ENCODE peak calls at places on chromosomes 13 and 19, in four cellular contexts. One of them, this sample, is unnamed.

GRCh38 chr13:62293081-62293480 is 877.4 kb upstream of the PCDH20 start:
- DNase-seq in Karpas-422: no peak
- DNase-seq in PC-9: no peak
- DNase-seq in IMR-90: peak; percentile 23
- DNase-seq in this sample: no peak

GRCh38 chr19:49852631-49853126 is 1.7 kb downstream of the PTOV1 start:
- DNase-seq in Karpas-422: peak; percentile 57
- DNase-seq in PC-9: no peak
- DNase-seq in IMR-90: peak; percentile 22
- DNase-seq in this sample: no peak

GRCh38 chr19:55210120-55210493 is 806 bp upstream of the PTPRH start:
- DNase-seq in Karpas-422: no peak
- DNase-seq in IMR-90: peak; percentile 98
- DNase-seq in PC-9: peak; percentile 73
- DNase-seq in this sample: peak; percentile 60

GRCh38 chr19:3683866-3684816 is 16.1 kb downstream of the PIP5K1C start:
- DNase-seq in IMR-90: peak; percentile 31
- DNase-seq in PC-9: no peak
- DNase-seq in Karpas-422: no peak
- DNase-seq in this sample: no peak

GRCh38 chr19:12884926-12885748 is 1.9 kb downstream of the KLF1 start:
- DNase-seq in PC-9: peak; percentile 97
- DNase-seq in Karpas-422: peak; percentile 95
- DNase-seq in IMR-90: peak; percentile 28
- DNase-seq in this sample: peak; percentile 94

GRCh38 chr19:31266731-31267130 is 82.5 kb downstream of the TSHZ3 start:
- DNase-seq in PC-9: no peak
- DNase-seq in IMR-90: no peak
- DNase-seq in Karpas-422: no peak
- DNase-seq in this sample: no peak

GRCh38 chr19:12052571-12053169 is at the start of gene ZNF878:
- DNase-seq in Karpas-422: peak; percentile 95
- DNase-seq in PC-9: peak; percentile 86
- DNase-seq in IMR-90: peak; percentile 85
- DNase-seq in this sample: no peak

GRCh38 chr13:27171244-27171829 is at the start of gene USP12:
- DNase-seq in Karpas-422: no peak
- DNase-seq in PC-9: peak; percentile 27
- DNase-seq in IMR-90: peak; percentile 22
- DNase-seq in this sample: no peak

GRCh38 chr13:43472344-43472743 is 314.4 kb downstream of the ENOX1 start:
- DNase-seq in PC-9: no peak
- DNase-seq in IMR-90: no peak
- DNase-seq in Karpas-422: no peak
- DNase-seq in this sample: no peak

GRCh38 chr19:15926484-15926883 is 7.8 kb downstream of the CYP4F11 start:
- DNase-seq in Karpas-422: no peak
- DNase-seq in PC-9: no peak
- DNase-seq in IMR-90: no peak
- DNase-seq in this sample: no peak

GRCh38 chr19:41352609-41353465 is 885 bp downstream of the TGFB1 start:
- DNase-seq in IMR-90: peak; percentile 44
- DNase-seq in PC-9: peak; percentile 73
- DNase-seq in Karpas-422: peak; percentile 88
- DNase-seq in this sample: no peak

GRCh38 chr13:19791953-19792537 is 9.3 kb upstream of the PSPC1 start:
- DNase-seq in PC-9: no peak
- DNase-seq in IMR-90: no peak
- DNase-seq in Karpas-422: no peak
- DNase-seq in this sample: no peak

GRCh38 chr13:20400774-20401173 is 124.9 kb downstream of the CRYL1 start:
- DNase-seq in PC-9: no peak
- DNase-seq in IMR-90: peak; percentile 63
- DNase-seq in Karpas-422: no peak
- DNase-seq in this sample: no peak

GRCh38 chr19:3970313-3970807 is 539 bp downstream of the DAPK3 start:
- DNase-seq in PC-9: no peak
- DNase-seq in Karpas-422: no peak
- DNase-seq in IMR-90: no peak
- DNase-seq in this sample: no peak

GRCh38 chr19:13260883-13261653 is 110.9 kb downstream of the IER2 start:
- DNase-seq in Karpas-422: peak; percentile 82
- DNase-seq in IMR-90: peak; percentile 93
- DNase-seq in PC-9: peak; percentile 55
- DNase-seq in this sample: peak; percentile 46

GRCh38 chr19:49858591-49858985 is 7.6 kb downstream of the PTOV1 start:
- DNase-seq in Karpas-422: no peak
- DNase-seq in IMR-90: no peak
- DNase-seq in PC-9: no peak
- DNase-seq in this sample: no peak

GRCh38 chr19:40312533-40312932 is 27.4 kb upstream of the AKT2 start:
- DNase-seq in IMR-90: no peak
- DNase-seq in PC-9: no peak
- DNase-seq in Karpas-422: peak; percentile 70
- DNase-seq in this sample: no peak

GRCh38 chr13:27036236-27036981 is 135.2 kb downstream of the USP12 start:
- DNase-seq in PC-9: peak; percentile 11
- DNase-seq in IMR-90: no peak
- DNase-seq in Karpas-422: no peak
- DNase-seq in this sample: no peak

GRCh38 chr19:13890136-13890535 is 13.2 kb downstream of the NANOS3 start:
- DNase-seq in Karpas-422: no peak
- DNase-seq in IMR-90: no peak
- DNase-seq in PC-9: no peak
- DNase-seq in this sample: no peak

GRCh38 chr19:269241-269640 is 22.0 kb downstream of the PLPP2 start:
- DNase-seq in IMR-90: no peak
- DNase-seq in PC-9: no peak
- DNase-seq in Karpas-422: no peak
- DNase-seq in this sample: no peak

GRCh38 chr13:29484796-29485195 is 110.7 kb downstream of the SLC7A1 start:
- DNase-seq in IMR-90: no peak
- DNase-seq in Karpas-422: no peak
- DNase-seq in PC-9: no peak
- DNase-seq in this sample: no peak

GRCh38 chr19:18002347-18002850 is 5.6 kb upstream of the ARRDC2 start:
- DNase-seq in IMR-90: no peak
- DNase-seq in Karpas-422: no peak
- DNase-seq in PC-9: no peak
- DNase-seq in this sample: no peak

GRCh38 chr19:44735011-44735410 is 13.5 kb upstream of the BCL3 start:
- DNase-seq in Karpas-422: no peak
- DNase-seq in PC-9: no peak
- DNase-seq in IMR-90: no peak
- DNase-seq in this sample: no peak

GRCh38 chr19:5204212-5204611 is 136.4 kb downstream of the PTPRS start:
- DNase-seq in Karpas-422: no peak
- DNase-seq in IMR-90: no peak
- DNase-seq in PC-9: no peak
- DNase-seq in this sample: no peak

GRCh38 chr19:5206751-5207075 is 133.9 kb downstream of the PTPRS start:
- DNase-seq in Karpas-422: no peak
- DNase-seq in IMR-90: no peak
- DNase-seq in PC-9: no peak
- DNase-seq in this sample: no peak

GRCh38 chr19:5207806-5208205 is 132.8 kb downstream of the PTPRS start:
- DNase-seq in Karpas-422: no peak
- DNase-seq in IMR-90: no peak
- DNase-seq in PC-9: no peak
- DNase-seq in this sample: no peak

GRCh38 chr19:5205937-5206750 is 134.5 kb downstream of the PTPRS start:
- DNase-seq in IMR-90: no peak
- DNase-seq in Karpas-422: no peak
- DNase-seq in PC-9: no peak
- DNase-seq in this sample: no peak

DNA sequence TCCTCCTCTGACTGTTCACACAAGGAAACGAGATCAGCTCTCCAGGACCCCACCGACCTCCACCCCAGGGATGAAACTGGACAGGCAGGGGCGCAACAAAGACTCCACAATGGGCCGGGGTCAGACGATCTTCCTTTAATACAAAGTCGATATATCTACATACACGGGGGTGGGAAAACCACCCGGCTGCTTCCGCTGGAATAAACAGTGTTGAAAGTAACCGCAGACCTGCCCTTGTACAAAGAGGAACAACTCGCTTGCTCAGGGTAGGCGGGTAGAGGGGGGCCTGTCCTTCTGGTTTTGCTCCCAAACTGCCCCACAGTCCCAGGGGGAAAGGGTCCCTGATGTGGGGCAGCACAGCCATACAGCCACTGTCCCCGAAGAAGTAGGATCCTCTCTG is 135.2 kb downstream of the PTPRS start:
- DNase-seq in Karpas-422: no peak
- DNase-seq in IMR-90: no peak
- DNase-seq in PC-9: no peak
- DNase-seq in this sample: no peak
- H3K4me2 ChIP-seq in Karpas-422: no peak overlapping the region
- H3K4me2 ChIP-seq in IMR-90: no peak overlapping the region
- H3K4me2 ChIP-seq in PC-9: no peak overlapping the region
- H3K4me2 ChIP-seq in this sample: no peak overlapping the region

DNA sequence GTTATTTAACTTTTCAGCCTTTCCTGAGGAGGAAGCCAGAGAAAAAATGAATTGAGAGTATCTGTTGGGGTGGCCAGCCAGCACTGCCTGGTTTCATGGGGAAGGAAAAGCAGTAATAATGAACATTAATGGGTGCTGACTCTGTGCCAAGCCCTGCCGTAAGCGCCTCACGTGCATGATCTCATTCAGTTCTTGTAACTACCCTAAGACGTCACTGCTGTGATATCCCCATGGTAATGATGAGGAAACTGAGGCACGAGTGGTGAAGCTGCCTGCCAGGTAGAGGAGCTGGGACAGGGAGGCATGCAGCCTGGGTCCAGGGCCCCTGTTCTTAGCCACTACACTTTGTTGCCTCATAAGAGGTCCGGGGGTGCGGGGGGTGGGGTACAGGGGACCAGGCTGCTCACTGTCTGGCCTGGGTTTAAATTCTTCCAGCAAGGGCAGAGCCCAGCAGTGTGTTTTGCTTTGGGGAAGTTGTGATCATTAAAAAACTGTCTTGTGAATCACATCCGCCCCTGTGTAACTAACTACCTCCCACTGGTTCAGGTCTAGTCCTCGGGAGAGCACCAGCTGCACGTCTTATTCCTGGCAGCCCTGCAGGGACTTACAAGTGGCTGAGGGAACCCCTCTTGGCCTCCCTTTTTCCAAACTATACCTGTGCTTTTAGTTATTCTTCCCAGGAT is 127.3 kb downstream of the SIPA1L3 start:
- DNase-seq in Karpas-422: peak; percentile 81
- DNase-seq in PC-9: no peak
- DNase-seq in IMR-90: peak; percentile 62
- DNase-seq in this sample: no peak
- H3K4me2 ChIP-seq in Karpas-422: peak overlapping the region; percentile 79
- H3K4me2 ChIP-seq in PC-9: no peak overlapping the region
- H3K4me2 ChIP-seq in IMR-90: no peak overlapping the region
- H3K4me2 ChIP-seq in this sample: no peak overlapping the region

GRCh38 chr13:25365720-25366235 is 6.0 kb upstream of the ATP8A2 start:
- DNase-seq in Karpas-422: no peak
- DNase-seq in IMR-90: no peak
- DNase-seq in PC-9: no peak
- DNase-seq in this sample: no peak

GRCh38 chr13:25371608-25372274 is at the start of gene ATP8A2:
- DNase-seq in IMR-90: no peak
- DNase-seq in PC-9: no peak
- DNase-seq in Karpas-422: no peak
- DNase-seq in this sample: no peak

GRCh38 chr13:25372275-25373081 is 704 bp downstream of the ATP8A2 start:
- DNase-seq in PC-9: no peak
- DNase-seq in Karpas-422: no peak
- DNase-seq in IMR-90: no peak
- DNase-seq in this sample: no peak

GRCh38 chr13:25375727-25376358 is 4.1 kb downstream of the ATP8A2 start:
- DNase-seq in Karpas-422: peak; percentile 81
- DNase-seq in IMR-90: peak; percentile 31
- DNase-seq in PC-9: peak; percentile 18
- DNase-seq in this sample: no peak

DNA sequence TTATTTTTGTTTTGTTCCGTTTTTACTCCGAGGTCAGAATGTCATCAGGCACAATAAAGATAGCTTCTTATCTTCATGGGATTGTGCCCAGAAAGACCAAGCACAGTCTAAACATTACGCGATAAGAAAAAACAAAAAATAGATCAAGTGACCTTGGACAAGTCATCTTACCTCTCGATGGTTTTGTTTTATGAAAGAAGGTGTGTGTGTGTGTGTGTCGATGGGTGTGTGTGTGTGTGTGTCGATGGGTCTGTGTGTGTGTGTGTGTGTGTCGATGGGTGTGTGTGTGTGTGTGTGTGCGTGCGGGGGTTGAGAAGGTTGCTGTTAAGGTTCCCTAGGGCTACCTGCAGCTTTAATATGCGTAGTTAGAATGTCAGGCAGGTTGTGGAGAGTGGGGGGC is 616 bp upstream of the ATP8A2 start:
- DNase-seq in Karpas-422: no peak
- DNase-seq in PC-9: no peak
- DNase-seq in IMR-90: no peak
- DNase-seq in this sample: no peak
- H3K4me2 ChIP-seq in Karpas-422: no peak overlapping the region
- H3K4me2 ChIP-seq in PC-9: no peak overlapping the region
- H3K4me2 ChIP-seq in IMR-90: no peak overlapping the region
- H3K4me2 ChIP-seq in this sample: no peak overlapping the region

GRCh38 chr19:46882034-46882433 is 21.2 kb downstream of the ARHGAP35 start:
- DNase-seq in Karpas-422: no peak
- DNase-seq in PC-9: no peak
- DNase-seq in IMR-90: no peak
- DNase-seq in this sample: no peak

GRCh38 chr19:46885411-46885810 is 24.6 kb downstream of the ARHGAP35 start:
- DNase-seq in Karpas-422: no peak
- DNase-seq in PC-9: no peak
- DNase-seq in IMR-90: no peak
- DNase-seq in this sample: no peak

GRCh38 chr19:46890423-46891170 is 29.8 kb downstream of the ARHGAP35 start:
- DNase-seq in Karpas-422: peak; percentile 64
- DNase-seq in IMR-90: peak; percentile 92
- DNase-seq in PC-9: no peak
- DNase-seq in this sample: no peak

GRCh38 chr19:46887240-46887782 is 26.5 kb downstream of the ARHGAP35 start:
- DNase-seq in Karpas-422: peak; percentile 60
- DNase-seq in IMR-90: no peak
- DNase-seq in PC-9: no peak
- DNase-seq in this sample: no peak

DNA sequence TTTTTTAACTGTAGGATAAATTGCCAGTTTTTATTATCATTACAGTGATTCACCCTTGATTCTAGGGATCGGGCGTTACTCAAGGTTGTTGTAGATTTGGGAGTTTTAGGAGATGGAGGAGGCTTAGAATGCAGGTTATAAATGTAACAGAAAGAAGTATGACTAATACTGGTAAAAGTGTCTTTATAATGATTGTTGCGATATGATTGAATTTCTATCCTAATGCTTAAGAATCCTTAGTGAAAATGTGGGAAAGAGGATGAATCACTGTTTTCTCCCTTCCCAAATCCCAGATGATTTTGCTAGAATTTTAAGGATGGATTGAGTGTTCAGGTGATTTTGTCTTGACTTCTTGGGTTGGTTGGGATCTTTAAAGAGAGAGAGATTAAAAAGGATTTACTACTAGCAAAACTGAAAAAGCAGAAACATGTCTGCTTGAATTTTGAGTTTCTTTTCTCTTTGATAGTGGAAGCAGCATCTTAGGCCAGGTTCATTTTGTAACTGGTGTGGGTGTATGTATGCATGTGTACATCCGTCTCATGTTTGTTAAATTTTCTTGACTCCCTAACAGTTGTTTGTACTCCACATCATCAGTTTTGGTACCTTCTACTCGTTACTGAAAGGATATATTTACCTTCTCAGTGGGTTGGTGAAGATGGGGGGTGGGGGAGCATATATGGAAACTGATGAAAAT is 25.9 kb downstream of the ARHGAP35 start:
- DNase-seq in Karpas-422: no peak
- DNase-seq in IMR-90: peak; percentile 30
- DNase-seq in PC-9: no peak
- DNase-seq in this sample: no peak
- H3K4me2 ChIP-seq in Karpas-422: peak overlapping the region; percentile 14
- H3K4me2 ChIP-seq in IMR-90: no peak overlapping the region
- H3K4me2 ChIP-seq in PC-9: peak overlapping the region; percentile 5
- H3K4me2 ChIP-seq in this sample: no peak overlapping the region